ENCODE peak calls at places on chromosome X, in seven cellular contexts. One of them, this sample, is unnamed.

GRCh38 chrX:107454302-107454701 is 4.8 kb downstream of the FRMPD3 start:
- DNase-seq in fibroblast of pulmonary artery: no peak
- DNase-seq in stimulated activated CD4-positive, alpha-beta T cell treated with anti-CD3 and anti-CD28 coated beads, TNF-alpha, amount 100 ng/mL, for 48 hours: no peak
- DNase-seq in neural crest cell: no peak
- DNase-seq in epithelial cell of esophagus: peak
- DNase-seq in T-helper 17 cell: no peak
- DNase-seq in GDM1: no peak
- DNase-seq in this sample: no peak

GRCh38 chrX:8738588-8739189 is 6.8 kb upstream of the ANOS1 start:
- DNase-seq in stimulated activated CD4-positive, alpha-beta T cell treated with anti-CD3 and anti-CD28 coated beads, TNF-alpha, amount 100 ng/mL, for 48 hours: no peak
- DNase-seq in fibroblast of pulmonary artery: peak
- DNase-seq in neural crest cell: peak
- DNase-seq in GDM1: no peak
- DNase-seq in epithelial cell of esophagus: peak
- DNase-seq in T-helper 17 cell: peak
- DNase-seq in this sample: peak

GRCh38 chrX:74902806-74903205 is 22.4 kb downstream of the NEXMIF start:
- DNase-seq in epithelial cell of esophagus: no peak
- DNase-seq in GDM1: no peak
- DNase-seq in fibroblast of pulmonary artery: no peak
- DNase-seq in neural crest cell: no peak
- DNase-seq in T-helper 17 cell: no peak
- DNase-seq in stimulated activated CD4-positive, alpha-beta T cell treated with anti-CD3 and anti-CD28 coated beads, TNF-alpha, amount 100 ng/mL, for 48 hours: no peak
- DNase-seq in this sample: no peak

GRCh38 chrX:107565916-107566602 is 62.3 kb upstream of the PRPS1 start:
- DNase-seq in fibroblast of pulmonary artery: peak
- DNase-seq in epithelial cell of esophagus: peak
- DNase-seq in GDM1: no peak
- DNase-seq in stimulated activated CD4-positive, alpha-beta T cell treated with anti-CD3 and anti-CD28 coated beads, TNF-alpha, amount 100 ng/mL, for 48 hours: no peak
- DNase-seq in neural crest cell: peak
- DNase-seq in T-helper 17 cell: no peak
- DNase-seq in this sample: no peak

GRCh38 chrX:118530537-118530936 is 34.9 kb downstream of the DOCK11 start:
- DNase-seq in stimulated activated CD4-positive, alpha-beta T cell treated with anti-CD3 and anti-CD28 coated beads, TNF-alpha, amount 100 ng/mL, for 48 hours: no peak
- DNase-seq in neural crest cell: no peak
- DNase-seq in fibroblast of pulmonary artery: peak
- DNase-seq in GDM1: no peak
- DNase-seq in T-helper 17 cell: no peak
- DNase-seq in epithelial cell of esophagus: no peak
- DNase-seq in this sample: peak

GRCh38 chrX:6225307-6226052 is 3.2 kb downstream of the NLGN4X start:
- DNase-seq in fibroblast of pulmonary artery: no peak
- DNase-seq in neural crest cell: no peak
- DNase-seq in GDM1: no peak
- DNase-seq in T-helper 17 cell: no peak
- DNase-seq in epithelial cell of esophagus: no peak
- DNase-seq in stimulated activated CD4-positive, alpha-beta T cell treated with anti-CD3 and anti-CD28 coated beads, TNF-alpha, amount 100 ng/mL, for 48 hours: no peak
- DNase-seq in this sample: no peak

GRCh38 chrX:147741776-147742175 is 169.9 kb upstream of the FMR1 start:
- DNase-seq in fibroblast of pulmonary artery: no peak
- DNase-seq in T-helper 17 cell: no peak
- DNase-seq in epithelial cell of esophagus: no peak
- DNase-seq in GDM1: no peak
- DNase-seq in neural crest cell: no peak
- DNase-seq in stimulated activated CD4-positive, alpha-beta T cell treated with anti-CD3 and anti-CD28 coated beads, TNF-alpha, amount 100 ng/mL, for 48 hours: no peak
- DNase-seq in this sample: no peak

GRCh38 chrX:7996414-7996813 is 69.2 kb upstream of the PNPLA4 start:
- DNase-seq in neural crest cell: peak
- DNase-seq in epithelial cell of esophagus: peak
- DNase-seq in GDM1: no peak
- DNase-seq in T-helper 17 cell: no peak
- DNase-seq in stimulated activated CD4-positive, alpha-beta T cell treated with anti-CD3 and anti-CD28 coated beads, TNF-alpha, amount 100 ng/mL, for 48 hours: no peak
- DNase-seq in fibroblast of pulmonary artery: peak
- DNase-seq in this sample: peak

GRCh38 chrX:115642895-115643530 is 82.0 kb downstream of the PLS3 start:
- DNase-seq in neural crest cell: peak
- DNase-seq in stimulated activated CD4-positive, alpha-beta T cell treated with anti-CD3 and anti-CD28 coated beads, TNF-alpha, amount 100 ng/mL, for 48 hours: no peak
- DNase-seq in T-helper 17 cell: peak
- DNase-seq in GDM1: peak
- DNase-seq in epithelial cell of esophagus: peak
- DNase-seq in fibroblast of pulmonary artery: peak
- DNase-seq in this sample: peak

GRCh38 chrX:132810964-132811712 is 147.3 kb downstream of the HS6ST2 start:
- DNase-seq in T-helper 17 cell: no peak
- DNase-seq in epithelial cell of esophagus: peak
- DNase-seq in stimulated activated CD4-positive, alpha-beta T cell treated with anti-CD3 and anti-CD28 coated beads, TNF-alpha, amount 100 ng/mL, for 48 hours: no peak
- DNase-seq in neural crest cell: no peak
- DNase-seq in GDM1: no peak
- DNase-seq in fibroblast of pulmonary artery: no peak
- DNase-seq in this sample: no peak

GRCh38 chrX:38982843-38983242 is 181.6 kb downstream of the MID1IP1 start:
- DNase-seq in fibroblast of pulmonary artery: no peak
- DNase-seq in T-helper 17 cell: no peak
- DNase-seq in epithelial cell of esophagus: no peak
- DNase-seq in GDM1: no peak
- DNase-seq in stimulated activated CD4-positive, alpha-beta T cell treated with anti-CD3 and anti-CD28 coated beads, TNF-alpha, amount 100 ng/mL, for 48 hours: no peak
- DNase-seq in neural crest cell: no peak
- DNase-seq in this sample: no peak

This sample was measured in Kasumi-1.